ENCODE peak calls at places on chromosomes 3 and 15, in seven cellular contexts. H is AG04449, M is ACHN, N is right cardiac atrium, W is lower leg skin, A is endothelial cell, E is substantia nigra. F is an unnamed sample.

GRCh38 chr3:182717216-182717615 is 76.1 kb upstream of the ATP11B start:
- DNase-seq in H (no peak), M (no peak), N (no peak), W (no peak), A (no peak), E (no peak), F (no peak)

GRCh38 chr15:76196949-76197315 is 114.3 kb downstream of the ETFA start:
- DNase-seq in H (no peak), M (no peak), N (peak), W (no peak), A (no peak), E (peak), F (no peak)

GRCh38 chr3:82525-82924 is 114.0 kb upstream of the CHL1 start:
- DNase-seq in H (no peak), M (no peak), N (no peak), W (no peak), A (no peak), E (no peak), F (no peak)

GRCh38 chr15:69056365-69056764 is 41.9 kb downstream of the NOX5 start:
- DNase-seq in H (no peak), M (no peak), N (no peak), W (no peak), A (no peak), E (no peak), F (no peak)

GRCh38 chr15:58440922-58441321 is 9.1 kb downstream of the LIPC start:
- DNase-seq in H (no peak), M (peak), N (no peak), W (no peak), A (no peak), E (no peak), F (no peak)

GRCh38 chr15:58513681-58514336 is 82.0 kb downstream of the LIPC start:
- DNase-seq in H (no peak), M (no peak), N (no peak), W (no peak), A (no peak), E (no peak), F (no peak)

GRCh38 chr3:16866447-16867025 is 18.2 kb upstream of the PLCL2 start:
- DNase-seq in H (no peak), M (no peak), N (no peak), W (no peak), A (no peak), E (no peak), F (no peak)

GRCh38 chr3:123804676-123805075 is 79.5 kb downstream of the MYLK start:
- DNase-seq in H (no peak), M (no peak), N (no peak), W (no peak), A (no peak), E (no peak), F (no peak)

GRCh38 chr3:152474585-152474984 is 205.9 kb downstream of the MBNL1 start:
- DNase-seq in H (no peak), M (peak), N (no peak), W (no peak), A (peak), E (no peak), F (no peak)